ENCODE peak calls at places on chromosomes 7 and 10, in eight cellular contexts. C, J, R, V, W, U, M and Z are unnamed samples.

GRCh38 chr10:88833722-88834121 is 17.9 kb downstream of the ANKRD22 start:
- DNase-seq in U (no peak), J (no peak), R (no peak), M (no peak), W (no peak), V (peak), C (no peak), Z (no peak)

GRCh38 chr7:158828343-158829020 is 827 bp downstream of the ESYT2 start:
- DNase-seq in M (no peak), V (no peak), U (peak), C (no peak), R (no peak), W (no peak), J (peak), Z (no peak)

GRCh38 chr7:105996860-105997737 is 34.0 kb downstream of the CDHR3 start:
- DNase-seq in R (no peak), J (no peak), M (no peak), C (no peak), U (no peak), V (no peak), W (no peak), Z (no peak)

GRCh38 chr7:105990726-105991465 is 27.8 kb downstream of the CDHR3 start:
- DNase-seq in V (no peak), U (peak), M (no peak), J (peak), R (no peak), C (no peak), W (no peak), Z (no peak)

GRCh38 chr10:87931836-87932230 is 68.4 kb downstream of the PTEN start:
- DNase-seq in V (no peak), J (no peak), W (no peak), C (no peak), M (peak), U (no peak), R (no peak), Z (no peak)

GRCh38 chr7:54946271-54946670 is 72.5 kb upstream of the EGFR start:
- DNase-seq in U (no peak), M (peak), V (no peak), R (no peak), C (no peak), W (no peak), J (no peak), Z (no peak)

GRCh38 chr7:87475359-87476178 is at the start of gene ABCB4:
- DNase-seq in W (no peak), J (no peak), M (no peak), V (peak), R (peak), C (peak), U (no peak), Z (no peak)

GRCh38 chr7:141231018-141231792 is 157.3 kb downstream of the TMEM178B start:
- DNase-seq in C (no peak), V (no peak), U (peak), W (no peak), M (no peak), R (peak), J (peak), Z (no peak)

GRCh38 chr10:45425628-45426563 is 51.9 kb downstream of the ALOX5 start:
- DNase-seq in J (no peak), U (no peak), W (no peak), R (peak), C (no peak), M (peak), V (no peak), Z (peak)

GRCh38 chr7:155520114-155520513 is 26.2 kb downstream of the CNPY1 start:
- DNase-seq in W (no peak), U (no peak), V (no peak), J (no peak), C (no peak), M (no peak), R (no peak), Z (no peak)

GRCh38 chr10:24418532-24418931 is 209.6 kb downstream of the KIAA1217 start:
- DNase-seq in M (no peak), U (peak), V (no peak), J (no peak), C (no peak), R (no peak), W (no peak), Z (no peak)

GRCh38 chr10:116973371-116973905 is 31.5 kb downstream of the SHTN1 start:
- DNase-seq in C (no peak), J (no peak), U (no peak), R (no peak), W (no peak), M (no peak), V (no peak), Z (no peak)

GRCh38 chr7:99461221-99461620 is 4.7 kb downstream of the ATP5MF start:
- DNase-seq in W (no peak), U (no peak), J (no peak), C (no peak), V (no peak), R (no peak), M (no peak), Z (no peak)
- TF ChIP-seq CTCF in W (no peak), U (no peak), J (peak), C (no peak), V (no peak), R (no peak), M (no peak), Z (no peak)

GRCh38 chr7:21767300-21767900 is 178.3 kb downstream of the CDCA7L start:
- DNase-seq in C (no peak), R (peak), W (peak), V (no peak), J (peak), M (peak), U (peak), Z (no peak)
- TF ChIP-seq CTCF in C (peak), R (peak), W (no peak), V (no peak), J (peak), M (peak), U (peak), Z (peak)

GRCh38 chr7:37448637-37449331 is at the start of gene ELMO1:
- DNase-seq in J (peak), C (no peak), V (peak), M (peak), R (peak), U (peak), W (no peak), Z (no peak)
- TF ChIP-seq CTCF in J (peak), C (peak), V (peak), M (no peak), R (peak), U (peak), W (no peak), Z (peak)

GRCh38 chr7:265192-265997 is 24.6 kb upstream of the FOXL3 start:
- DNase-seq in V (no peak), U (no peak), C (peak), M (no peak), J (no peak), R (no peak), W (no peak), Z (peak)

GRCh38 chr7:264541-265191 is 25.3 kb upstream of the FOXL3 start:
- DNase-seq in U (no peak), M (peak), J (no peak), V (no peak), R (no peak), C (peak), W (no peak), Z (no peak)

GRCh38 chr7:265998-266850 is 23.7 kb upstream of the FOXL3 start:
- DNase-seq in C (peak), V (no peak), U (no peak), M (no peak), J (no peak), W (no peak), R (no peak), Z (no peak)

GRCh38 chr7:268991-269390 is 21.0 kb upstream of the FOXL3 start:
- DNase-seq in R (no peak), J (no peak), U (no peak), C (peak), V (no peak), W (no peak), M (no peak), Z (no peak)

DNA sequence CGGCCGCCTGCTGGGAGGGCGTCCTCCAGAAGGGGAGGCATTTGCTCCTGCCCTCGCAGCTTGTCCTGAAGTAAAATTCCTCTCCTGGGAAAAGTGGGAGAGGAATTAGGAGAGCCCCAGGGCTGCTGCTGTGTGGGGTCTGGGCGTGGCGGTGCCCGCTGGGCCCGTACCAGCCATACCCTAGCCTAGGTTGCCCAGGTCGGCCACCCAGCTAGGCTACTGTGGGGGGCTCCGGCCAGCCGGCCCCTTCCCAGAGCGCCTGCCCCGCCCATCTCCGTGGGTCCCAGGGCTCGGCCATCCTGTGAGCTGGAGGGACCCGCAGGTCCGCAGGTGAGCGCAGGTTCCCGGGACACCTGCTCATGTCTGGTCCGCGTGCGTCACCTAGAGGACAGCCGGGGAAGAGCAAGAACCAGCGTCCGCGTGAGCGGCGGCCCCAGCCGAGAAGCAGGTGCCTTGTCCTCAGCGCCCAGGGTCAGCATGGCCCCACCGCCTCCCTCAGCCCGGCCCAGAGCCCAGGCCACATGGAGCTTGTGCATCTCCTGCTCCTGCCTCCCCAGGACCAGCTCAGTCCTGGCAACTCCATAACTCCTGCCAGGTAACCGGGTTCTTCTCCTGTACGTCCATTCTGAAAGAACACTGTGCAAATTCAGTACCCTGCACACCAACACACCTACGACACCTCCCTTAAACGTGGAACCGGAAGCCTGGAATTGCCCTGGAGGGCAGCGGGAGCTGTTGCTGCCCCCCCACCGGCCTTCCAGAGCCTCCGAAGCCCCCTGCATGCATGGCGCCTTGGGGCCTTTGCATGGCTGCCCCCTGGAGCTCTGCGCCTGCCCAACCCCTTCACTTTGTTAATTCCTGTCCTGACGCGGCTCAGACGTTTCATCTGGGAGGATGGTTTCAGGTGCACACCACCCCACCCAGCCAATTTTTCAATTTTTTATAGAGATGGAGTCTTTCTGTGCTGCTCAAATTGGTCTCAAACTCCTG is 22.8 kb upstream of the FOXL3 start:
- DNase-seq in C (peak), V (no peak), J (peak), M (peak), R (no peak), U (no peak), W (no peak), Z (peak)
- TF ChIP-seq CTCF in C (peak), V (no peak), J (peak), M (peak), R (peak), U (peak), W (no peak), Z (peak)

GRCh38 chr7:23531794-23532489 is at the start of gene TRA2A:
- DNase-seq in J (peak), M (peak), U (peak), R (peak), V (peak), C (peak), W (peak), Z (peak)

GRCh38 chr7:23530901-23531793 is 634 bp downstream of the TRA2A start:
- DNase-seq in V (peak), W (peak), C (no peak), R (peak), M (peak), U (peak), J (peak), Z (peak)

GRCh38 chr7:23529262-23529859 is 2.4 kb downstream of the TRA2A start:
- DNase-seq in J (no peak), M (no peak), W (no peak), C (no peak), U (no peak), R (no peak), V (no peak), Z (no peak)

GRCh38 chr7:23533160-23533559 is 1.4 kb upstream of the TRA2A start:
- DNase-seq in V (no peak), U (no peak), R (no peak), W (no peak), C (no peak), M (no peak), J (no peak), Z (no peak)

GRCh38 chr7:23530355-23530754 is 1.4 kb downstream of the TRA2A start:
- DNase-seq in U (peak), W (no peak), V (no peak), R (peak), C (no peak), M (peak), J (no peak), Z (no peak)
- TF ChIP-seq CTCF in U (no peak), W (no peak), V (no peak), R (peak), C (peak), M (peak), J (peak), Z (no peak)

DNA sequence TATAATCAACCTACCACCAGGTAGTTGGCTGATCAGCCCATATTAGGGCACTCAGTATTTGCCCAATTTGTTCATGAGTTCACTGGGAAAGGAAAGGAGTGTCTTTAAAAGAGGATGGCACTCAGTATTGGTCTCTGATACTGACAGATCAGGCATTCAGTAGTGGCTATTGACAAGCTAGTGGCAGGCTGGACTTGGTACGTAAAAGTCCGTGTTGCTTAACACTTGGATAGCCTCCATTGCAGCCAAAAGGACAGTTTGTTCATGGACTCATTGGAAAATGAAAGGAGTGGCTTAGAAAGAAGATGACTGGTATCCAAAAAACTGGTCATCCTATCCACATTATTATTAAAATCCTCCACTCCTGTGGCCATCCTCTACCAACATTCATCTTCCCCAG is 78.4 kb upstream of the MAGI2 start:
- DNase-seq in W (no peak), R (no peak), M (no peak), U (no peak), V (no peak), C (no peak), J (no peak), Z (no peak)
- TF ChIP-seq CTCF in W (no peak), R (no peak), M (no peak), U (no peak), V (no peak), C (no peak), J (no peak), Z (no peak)

DNA sequence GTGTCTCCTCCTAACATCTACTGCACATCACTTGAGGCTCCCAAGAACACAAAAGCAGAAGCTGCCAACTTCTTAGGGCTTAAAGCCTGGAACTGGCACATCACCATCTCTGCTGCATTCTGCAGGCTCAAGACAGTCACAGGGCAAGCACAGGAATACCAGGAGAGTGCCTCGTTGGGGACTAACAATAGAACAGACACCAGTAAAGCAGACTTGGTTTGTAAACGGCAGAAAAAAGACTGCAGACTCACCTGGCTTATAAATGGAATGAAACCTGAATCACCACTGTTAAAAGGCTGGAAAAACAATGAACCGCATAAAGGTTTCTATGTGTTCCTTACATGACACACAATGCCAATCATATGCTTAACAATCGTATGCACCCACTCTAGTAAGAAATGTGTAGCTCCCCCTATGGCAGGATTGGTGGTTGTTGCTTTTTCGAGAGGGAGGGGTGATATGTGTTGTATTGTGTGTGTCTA is 12.8 kb downstream of the RHEB start:
- DNase-seq in C (no peak), W (no peak), V (no peak), M (no peak), R (no peak), U (peak), J (no peak), Z (no peak)
- TF ChIP-seq CTCF in C (peak), W (no peak), V (no peak), M (no peak), R (no peak), U (no peak), J (peak), Z (peak)

GRCh38 chr7:149469806-149470205 is 8.9 kb upstream of the ZNF777 start:
- DNase-seq in W (no peak), J (no peak), C (no peak), R (no peak), M (no peak), V (no peak), U (no peak), Z (no peak)

GRCh38 chr7:149471289-149471953 is 10.6 kb upstream of the ZNF777 start:
- DNase-seq in M (no peak), W (no peak), J (no peak), R (no peak), C (no peak), U (no peak), V (no peak), Z (no peak)

GRCh38 chr7:149466364-149466763 is 5.5 kb upstream of the ZNF777 start:
- DNase-seq in U (no peak), V (no peak), R (no peak), J (no peak), C (no peak), M (no peak), W (no peak), Z (no peak)

GRCh38 chr7:149467321-149467859 is 6.5 kb upstream of the ZNF777 start:
- DNase-seq in R (no peak), V (no peak), U (no peak), W (no peak), C (no peak), J (no peak), M (no peak), Z (no peak)

DNA sequence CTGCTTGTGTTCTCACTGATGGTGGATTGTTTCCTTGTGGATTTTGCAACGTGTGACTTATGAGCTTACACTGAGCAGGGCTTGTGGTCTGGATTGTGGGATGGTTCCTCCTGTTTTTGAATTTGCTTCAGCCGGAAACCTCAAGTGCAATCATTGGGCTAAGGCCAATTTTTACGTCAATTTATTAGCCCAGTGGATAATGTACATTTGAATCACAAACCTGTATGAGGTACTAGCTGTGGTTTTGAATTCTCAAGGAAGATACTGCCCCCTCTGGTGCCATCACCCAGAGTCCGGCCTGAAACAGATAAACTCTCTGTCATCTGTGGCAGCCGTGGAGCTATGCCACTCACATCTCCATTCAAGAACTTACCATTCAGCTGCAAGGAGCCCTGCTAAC is 7.3 kb upstream of the ZNF777 start:
- DNase-seq in V (no peak), J (no peak), R (peak), C (no peak), M (no peak), U (peak), W (no peak), Z (no peak)
- TF ChIP-seq CTCF in V (no peak), J (peak), R (no peak), C (no peak), M (no peak), U (no peak), W (no peak), Z (peak)

GRCh38 chr10:84212015-84212414 is 13.3 kb downstream of the LRIT2 start:
- DNase-seq in W (no peak), C (no peak), V (no peak), R (no peak), J (no peak), U (no peak), M (no peak), Z (no peak)

GRCh38 chr10:84214612-84215235 is 10.6 kb downstream of the LRIT2 start:
- DNase-seq in J (peak), R (no peak), W (no peak), C (no peak), U (no peak), V (no peak), M (no peak), Z (no peak)

GRCh38 chr10:84211566-84211965 is 13.8 kb downstream of the LRIT2 start:
- DNase-seq in R (no peak), U (no peak), J (no peak), V (no peak), C (no peak), M (no peak), W (no peak), Z (no peak)

GRCh38 chr10:84213076-84213475 is 12.3 kb downstream of the LRIT2 start:
- DNase-seq in R (no peak), U (no peak), M (no peak), C (no peak), J (no peak), W (no peak), V (no peak), Z (no peak)

DNA sequence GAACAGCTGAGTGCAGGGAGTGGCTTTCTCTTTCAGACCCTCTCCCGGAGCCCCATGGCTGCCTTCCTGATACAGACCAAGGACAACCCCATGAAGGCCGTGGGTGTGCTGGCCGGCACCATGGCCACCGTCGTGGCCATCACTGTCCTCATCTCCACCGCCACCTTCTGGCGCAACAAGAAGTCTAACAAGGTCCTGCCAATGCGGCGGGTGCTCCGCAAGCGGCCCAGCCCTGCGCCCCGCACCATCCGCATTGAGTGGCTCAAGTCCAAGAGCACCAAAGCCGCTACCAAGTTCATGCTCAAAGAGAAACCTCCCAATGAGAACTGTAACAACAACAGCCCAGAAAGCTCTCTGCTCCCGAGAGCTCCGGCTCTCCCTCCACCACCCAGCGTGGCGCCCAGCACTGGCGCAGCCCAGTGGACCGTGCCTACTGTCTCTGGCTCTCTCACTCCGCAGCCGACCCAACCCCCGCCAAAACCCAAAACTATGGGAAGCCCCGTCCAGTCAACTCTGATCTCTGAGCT is 11.2 kb downstream of the LRIT2 start:
- DNase-seq in U (no peak), R (no peak), V (no peak), W (no peak), J (peak), M (no peak), C (no peak), Z (no peak)
- TF ChIP-seq CTCF in U (no peak), R (no peak), V (no peak), W (no peak), J (no peak), M (no peak), C (no peak), Z (no peak)